ENCODE peak calls at places on chromosomes 16 and 17, in seven cellular contexts. V, G, Y, C, K, W and R are unnamed samples.

GRCh38 chr17:35038434-35038833 is 25.1 kb downstream of the RFFL start:
- DNase-seq in V (no peak), G (no peak), Y (no peak), C (no peak), K (no peak), W (no peak), R (no peak)

GRCh38 chr16:65202461-65202860 is 80.6 kb upstream of the CDH11 start:
- DNase-seq in V (no peak), G (no peak), Y (no peak), C (no peak), K (no peak), W (no peak), R (no peak)

GRCh38 chr16:1220841-1221627 is 4.0 kb downstream of the TPSG1 start:
- DNase-seq in V (no peak), G (no peak), Y (no peak), C (no peak), K (no peak), W (no peak), R (no peak)

GRCh38 chr16:57600048-57600835 is 28.2 kb upstream of the ADGRG1 start:
- DNase-seq in V (no peak), G (no peak), Y (peak), C (peak), K (peak), W (peak), R (peak)

GRCh38 chr16:15704545-15704987 is 54.5 kb downstream of the NDE1 start:
- DNase-seq in V (peak), G (peak), Y (peak), C (peak), K (peak), W (peak), R (no peak)

GRCh38 chr16:15502041-15502725 is 67.8 kb downstream of the BMERB1 start:
- DNase-seq in V (peak), G (no peak), Y (no peak), C (no peak), K (no peak), W (peak), R (peak)

GRCh38 chr17:14732211-14732610 is 431.3 kb downstream of the HS3ST3B1 start:
- DNase-seq in V (no peak), G (no peak), Y (no peak), C (no peak), K (no peak), W (no peak), R (no peak)

GRCh38 chr17:37305406-37305905 is 70.3 kb upstream of the C17orf78 start:
- DNase-seq in V (no peak), G (no peak), Y (no peak), C (no peak), K (no peak), W (no peak), R (no peak)

GRCh38 chr17:57289613-57290012 is 33.3 kb downstream of the MSI2 start:
- DNase-seq in V (no peak), G (no peak), Y (no peak), C (peak), K (no peak), W (no peak), R (no peak)

GRCh38 chr17:78532922-78533640 is 44.1 kb downstream of the DNAH17 start:
- DNase-seq in V (no peak), G (no peak), Y (no peak), C (no peak), K (no peak), W (no peak), R (no peak)

GRCh38 chr17:80839401-80839800 is 152.2 kb upstream of the CHMP6 start:
- DNase-seq in V (no peak), G (no peak), Y (no peak), C (no peak), K (peak), W (no peak), R (no peak)

GRCh38 chr17:42153919-42154491 is 784 bp downstream of the RAB5C start:
- DNase-seq in V (no peak), G (no peak), Y (no peak), C (no peak), K (no peak), W (peak), R (no peak)

GRCh38 chr17:43367588-43368242 is 31.1 kb upstream of the ARL4D start:
- DNase-seq in V (no peak), G (no peak), Y (no peak), C (no peak), K (no peak), W (peak), R (no peak)

GRCh38 chr16:2530629-2531318 is 434 bp downstream of the CEMP1 start:
- DNase-seq in V (peak), G (peak), Y (no peak), C (no peak), K (peak), W (no peak), R (no peak)

GRCh38 chr17:73719588-73720071 is 75.4 kb upstream of the SDK2 start:
- DNase-seq in V (no peak), G (no peak), Y (no peak), C (peak), K (peak), W (no peak), R (peak)

GRCh38 chr17:81909966-81910839 is 996 bp downstream of the PCYT2 start:
- DNase-seq in V (no peak), G (no peak), Y (no peak), C (no peak), K (no peak), W (peak), R (no peak)

GRCh38 chr16:46830417-46830901 is 521 bp downstream of the C16orf87 start:
- DNase-seq in V (peak), G (peak), Y (no peak), C (peak), K (peak), W (peak), R (no peak)

GRCh38 chr16:81589975-81590650 is 145.5 kb downstream of the CMIP start:
- DNase-seq in V (no peak), G (no peak), Y (peak), C (no peak), K (peak), W (no peak), R (no peak)

GRCh38 chr17:20211246-20211645 is 202.1 kb downstream of the SPECC1 start:
- DNase-seq in V (no peak), G (no peak), Y (no peak), C (no peak), K (no peak), W (no peak), R (no peak)

GRCh38 chr16:67773099-67773498 is 33.3 kb downstream of the RANBP10 start:
- DNase-seq in V (no peak), G (peak), Y (no peak), C (peak), K (no peak), W (no peak), R (no peak)

GRCh38 chr17:50950002-50950877 is 84.1 kb upstream of the TOB1 start:
- DNase-seq in V (peak), G (peak), Y (peak), C (peak), K (peak), W (peak), R (peak)

GRCh38 chr17:50949128-50950001 is 83.2 kb upstream of the TOB1 start:
- DNase-seq in V (peak), G (no peak), Y (no peak), C (no peak), K (peak), W (no peak), R (no peak)

GRCh38 chr17:50946891-50947843 is 81.0 kb upstream of the TOB1 start:
- DNase-seq in V (no peak), G (no peak), Y (no peak), C (no peak), K (no peak), W (no peak), R (no peak)

GRCh38 chr17:50947844-50948514 is 81.8 kb upstream of the TOB1 start:
- DNase-seq in V (peak), G (peak), Y (peak), C (peak), K (peak), W (no peak), R (peak)

DNA sequence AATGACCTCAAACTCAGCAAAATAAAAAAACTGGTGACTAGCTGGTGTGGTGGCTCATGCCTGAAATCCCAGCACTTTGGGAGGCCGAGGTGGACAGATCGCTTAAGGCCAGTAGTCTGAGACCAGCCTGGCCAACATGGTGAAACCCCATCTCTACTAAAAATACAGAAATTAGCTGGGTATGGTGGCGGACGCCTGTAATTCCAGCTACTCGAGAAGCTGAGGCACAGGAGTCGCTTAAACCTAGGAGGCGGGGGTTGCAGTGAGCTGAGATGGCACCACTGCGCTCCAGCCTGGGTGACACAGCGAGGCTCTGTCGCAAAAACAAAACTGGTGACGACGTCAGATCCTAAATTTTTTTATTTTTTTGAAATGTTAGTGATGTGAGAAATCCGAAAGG is 82.6 kb upstream of the TOB1 start:
- DNase-seq in V (no peak), G (no peak), Y (no peak), C (no peak), K (no peak), W (no peak), R (no peak)
- H3K27ac ChIP-seq in V (peak), G (no peak), Y (peak), C (no peak), K (peak), W (no peak), R (peak)

DNA sequence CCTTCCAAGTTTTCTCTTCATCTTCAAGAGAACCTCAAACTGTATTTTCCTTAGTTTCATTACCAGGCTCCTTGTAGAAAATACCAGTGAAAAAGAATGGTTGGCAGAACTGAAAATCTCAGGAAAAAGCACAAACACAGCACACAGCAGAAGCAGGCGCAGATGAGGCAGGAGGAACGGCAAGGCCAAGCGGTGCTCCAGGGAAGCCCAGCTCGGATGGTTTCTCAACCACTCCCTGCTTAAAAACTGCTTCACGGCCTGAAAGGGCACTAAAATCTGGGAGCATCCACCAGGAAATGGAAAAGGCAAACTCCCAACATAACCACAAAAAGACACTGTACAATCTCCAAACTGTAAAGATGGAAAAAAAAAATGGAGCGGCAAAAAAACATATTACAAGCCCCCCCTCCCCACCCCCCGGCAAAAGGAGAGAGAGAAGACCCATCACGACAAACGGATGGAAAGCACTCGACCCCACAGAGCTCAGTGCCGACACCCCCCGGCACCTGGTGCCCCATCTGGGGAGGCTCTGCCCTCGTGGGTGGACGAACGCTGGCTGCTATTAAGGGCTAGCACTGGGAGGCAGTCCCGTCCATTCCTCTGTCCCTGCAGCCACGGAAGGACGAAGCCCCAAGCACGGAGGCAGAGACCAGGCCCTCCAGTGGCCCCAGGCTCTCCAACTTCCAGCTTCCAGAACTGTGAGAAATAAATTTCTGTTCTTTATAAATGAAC is 127.5 kb downstream of the ZNF778 start:
- DNase-seq in V (no peak), G (no peak), Y (no peak), C (no peak), K (no peak), W (no peak), R (no peak)
- H3K27ac ChIP-seq in V (peak), G (no peak), Y (no peak), C (no peak), K (no peak), W (no peak), R (no peak)

DNA sequence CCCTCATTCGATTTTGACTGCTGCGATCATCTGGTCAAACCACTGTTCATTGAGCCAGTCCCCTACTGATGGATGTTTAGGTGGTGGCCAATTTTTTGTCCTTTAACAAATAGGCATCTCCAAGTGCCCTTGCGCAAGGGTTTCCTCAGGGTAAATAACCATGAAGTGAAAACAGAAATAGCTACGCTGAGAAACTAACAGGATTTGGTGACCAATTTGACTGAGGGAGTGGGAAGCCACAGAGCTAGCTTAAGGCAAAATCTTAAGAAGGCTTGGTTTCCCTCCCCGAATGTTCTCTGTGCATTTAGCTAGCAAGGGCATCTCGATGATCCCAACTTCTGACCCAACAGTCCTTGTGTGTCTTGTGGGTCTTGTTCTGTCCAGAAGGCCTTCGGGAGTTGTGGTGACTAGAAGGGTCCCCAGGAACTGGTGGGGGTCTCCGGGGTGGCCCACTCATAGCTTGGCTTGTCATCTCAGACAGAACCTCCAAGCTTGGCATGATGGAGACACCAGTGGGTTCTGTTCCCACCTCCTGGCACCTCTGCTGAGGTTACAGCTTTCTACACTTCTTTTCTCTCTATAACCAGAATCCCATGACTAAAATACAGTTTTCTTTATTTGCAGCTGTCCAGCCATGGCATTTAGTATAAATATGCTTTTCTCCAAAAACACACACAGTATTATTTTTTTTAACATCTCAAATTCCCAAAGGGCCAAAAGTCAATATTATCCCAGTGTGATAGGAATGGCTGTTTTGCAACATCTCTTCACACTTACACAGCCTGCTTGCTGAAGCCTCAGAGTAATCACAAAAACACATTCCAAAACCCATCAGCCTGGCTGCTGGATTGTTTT is 117.0 kb downstream of the SOCS1 start:
- DNase-seq in V (no peak), G (no peak), Y (no peak), C (no peak), K (no peak), W (peak), R (no peak)
- H3K27ac ChIP-seq in V (no peak), G (no peak), Y (peak), C (no peak), K (no peak), W (peak), R (no peak)

DNA sequence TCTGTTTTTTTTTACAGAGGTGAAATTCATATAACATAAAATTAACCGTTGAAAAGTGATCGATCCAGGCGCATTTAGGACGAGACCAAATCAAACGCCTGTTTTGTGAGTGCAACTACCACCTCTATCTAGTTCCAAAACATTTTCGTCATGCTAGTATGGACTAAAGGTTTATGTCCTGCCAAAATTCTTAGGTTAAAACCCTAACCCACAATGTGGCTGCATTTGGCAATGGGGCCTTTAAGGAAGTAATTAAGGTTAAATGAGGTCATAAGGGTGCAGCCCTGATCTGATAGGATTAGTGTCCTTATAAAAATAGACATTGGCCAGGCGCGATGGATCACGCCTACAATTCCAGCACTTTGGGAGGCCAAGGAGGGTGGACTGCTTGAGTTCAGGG is 32.8 kb upstream of the RCVRN start:
- DNase-seq in V (no peak), G (no peak), Y (no peak), C (no peak), K (no peak), W (no peak), R (no peak)
- H3K27ac ChIP-seq in V (no peak), G (no peak), Y (no peak), C (no peak), K (no peak), W (no peak), R (no peak)

DNA sequence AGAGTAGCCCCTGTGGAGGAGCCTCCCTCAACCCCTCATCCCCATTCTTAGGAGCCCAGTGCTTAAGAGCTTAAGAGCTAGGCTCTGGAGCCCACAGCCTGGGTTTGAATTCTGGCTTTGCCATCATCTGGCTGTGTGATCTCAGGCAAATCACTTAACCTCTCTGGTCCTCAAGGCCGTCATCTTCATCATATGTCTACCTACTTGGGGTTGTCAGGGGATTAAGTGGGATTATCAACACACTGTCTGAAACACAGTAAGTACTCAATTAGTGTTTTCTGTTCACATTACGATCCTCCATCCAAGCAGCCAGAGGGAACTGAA is 4.8 kb downstream of the SREBF1 start:
- DNase-seq in V (no peak), G (no peak), Y (no peak), C (no peak), K (no peak), W (no peak), R (no peak)
- H3K27ac ChIP-seq in V (peak), G (no peak), Y (peak), C (no peak), K (peak), W (no peak), R (peak)

DNA sequence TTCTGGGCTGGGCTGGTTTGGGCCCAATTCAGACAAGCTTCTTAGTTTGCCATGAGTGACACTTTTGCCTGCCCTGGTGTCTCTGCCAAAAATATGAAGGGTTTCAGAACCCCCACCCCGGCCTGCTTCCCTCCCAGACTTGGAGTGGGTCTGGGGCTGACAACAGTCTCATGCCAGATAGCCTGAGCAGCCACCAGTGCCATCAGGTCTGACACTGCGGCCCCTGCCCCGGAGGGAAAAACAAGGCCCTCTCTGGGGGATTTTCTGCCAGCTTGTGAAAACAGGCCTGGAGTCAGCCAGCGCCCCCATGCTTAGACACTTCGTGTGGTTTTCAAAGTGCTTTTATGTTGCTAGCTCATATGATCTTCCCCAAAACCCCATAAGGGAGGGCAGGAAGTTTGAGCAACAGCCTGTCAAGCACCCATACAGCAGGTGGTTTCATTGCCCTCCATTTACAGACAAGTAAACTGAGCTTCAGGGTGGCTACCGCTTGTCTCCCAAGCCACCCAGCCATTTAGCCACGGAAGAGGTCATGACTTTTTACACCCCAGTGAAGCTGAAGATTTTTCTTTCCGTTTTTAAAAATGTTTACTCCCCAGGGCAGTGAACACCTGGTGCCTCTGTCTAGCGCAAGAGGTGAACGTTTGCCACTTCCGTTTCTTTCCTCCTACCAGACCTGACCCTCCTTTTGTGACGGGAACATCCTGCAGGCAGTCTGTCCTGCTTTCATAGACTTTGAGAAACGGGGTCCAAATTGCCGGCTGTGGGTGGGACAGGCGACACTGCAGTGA is 300.6 kb downstream of the SEC14L1 start:
- DNase-seq in V (no peak), G (no peak), Y (no peak), C (no peak), K (no peak), W (no peak), R (no peak)
- H3K27ac ChIP-seq in V (peak), G (peak), Y (peak), C (no peak), K (peak), W (no peak), R (no peak)

GRCh38 chr16:71591917-71592316 is 15.0 kb upstream of the TAT start:
- DNase-seq in V (no peak), G (no peak), Y (no peak), C (no peak), K (no peak), W (no peak), R (no peak)
- H3K27ac ChIP-seq in V (no peak), G (no peak), Y (no peak), C (no peak), K (no peak), W (no peak), R (no peak)